ENCODE peak calls at places on chromosomes 6 and 20, in five cellular contexts. C is brain microvascular endothelial cell, Q is progenitor cell of endocrine pancreas, T is dorsolateral prefrontal cortex, F is A549. O is an unnamed sample.
A peak's percentile ranks its signal among the peaks of the same experiment; 100 is the strongest.

GRCh38 chr6:68122032-68122431 is 513.0 kb upstream of the ADGRB3 start:
- DNase-seq in F (no peak), C (no peak), Q (no peak), T (no peak), O (no peak)

GRCh38 chr6:151275121-151275520 is 35.4 kb downstream of the AKAP12 start:
- DNase-seq in T (no peak), F (no peak), Q (no peak), C (no peak), O (no peak)

GRCh38 chr6:75747985-75748742 is 875 bp upstream of the MYO6 start:
- DNase-seq in F (peak; percentile 18), Q (no peak), C (no peak), T (no peak), O (no peak)

GRCh38 chr20:4369119-4369797 is 352.5 kb upstream of the PRND start:
- DNase-seq in T (no peak), Q (no peak), C (no peak), F (no peak), O (no peak)

GRCh38 chr20:25038591-25039015 is 19.3 kb downstream of the ACSS1 start:
- DNase-seq in Q (no peak), C (no peak), F (no peak), T (no peak), O (no peak)

GRCh38 chr20:3161316-3162079 is 1.8 kb upstream of the FASTKD5 start:
- DNase-seq in C (no peak), Q (no peak), T (no peak), F (no peak), O (no peak)

GRCh38 chr20:5065489-5066383 is 54.0 kb downstream of the PCNA start:
- DNase-seq in Q (no peak), T (peak; percentile 61), C (peak; percentile 91), F (peak; percentile 92), O (no peak)

GRCh38 chr6:37538107-37538506 is 38.4 kb upstream of the CCDC167 start:
- DNase-seq in T (no peak), Q (no peak), F (peak; percentile 60), C (no peak), O (no peak)

GRCh38 chr20:61359254-61359653 is 107.2 kb downstream of the CDH4 start:
- DNase-seq in F (no peak), C (no peak), T (no peak), Q (no peak), O (no peak)

GRCh38 chr6:41818271-41819054 is 31.0 kb downstream of the TOMM6 start:
- DNase-seq in Q (no peak), F (no peak), C (no peak), T (no peak), O (no peak)

GRCh38 chr6:99151634-99152344 is 197.7 kb downstream of the FAXC start:
- DNase-seq in Q (peak; percentile 36), T (peak; percentile 14), C (peak; percentile 43), F (peak; percentile 6), O (no peak)

GRCh38 chr6:1423578-1423977 is 34.2 kb downstream of the FOXF2 start:
- DNase-seq in Q (no peak), F (no peak), C (no peak), T (no peak), O (no peak)

GRCh38 chr20:37267684-37268313 is 6.2 kb upstream of the GHRH start:
- DNase-seq in T (peak; percentile 27), Q (no peak), F (no peak), C (no peak), O (no peak)

GRCh38 chr20:21230220-21230619 is 72.9 kb upstream of the XRN2 start:
- DNase-seq in C (no peak), T (no peak), F (no peak), Q (no peak), O (no peak)

GRCh38 chr6:106670236-106670635 is 40.9 kb downstream of the QRSL1 start:
- DNase-seq in Q (no peak), F (no peak), T (no peak), C (no peak), O (no peak)

GRCh38 chr6:81326856-81327561 is 425.5 kb downstream of the TENT5A start:
- DNase-seq in Q (no peak), T (no peak), C (no peak), F (no peak), O (no peak)

GRCh38 chr20:50313223-50313820 is 122.7 kb downstream of the CEBPB start:
- DNase-seq in Q (no peak), C (peak; percentile 55), F (peak; percentile 88), T (no peak), O (no peak)

GRCh38 chr6:45566882-45567281 is 189.1 kb upstream of the SUPT3H start:
- DNase-seq in C (no peak), F (no peak), T (no peak), Q (peak; percentile 15), O (no peak)

GRCh38 chr20:62069741-62070216 is 4.1 kb upstream of the TAF4 start:
- DNase-seq in C (peak; percentile 31), T (peak; percentile 21), F (no peak), Q (no peak), O (no peak)

GRCh38 chr20:1646975-1647431 is 10.6 kb downstream of the SIRPG start:
- DNase-seq in C (no peak), T (no peak), F (no peak), Q (no peak), O (no peak)

GRCh38 chr6:158869010-158869603 is 49.9 kb upstream of the EZR start:
- DNase-seq in F (peak; percentile 47), T (peak; percentile 12), C (peak; percentile 9), Q (no peak), O (no peak)

GRCh38 chr6:1873781-1874180 is 264.1 kb downstream of the FOXC1 start:
- DNase-seq in Q (no peak), T (peak; percentile 47), C (no peak), F (no peak), O (no peak)

GRCh38 chr20:16514145-16514544 is 59.1 kb downstream of the KIF16B start:
- DNase-seq in F (no peak), C (no peak), T (no peak), Q (no peak), O (no peak)

GRCh38 chr20:16520154-16520553 is 53.1 kb downstream of the KIF16B start:
- DNase-seq in T (no peak), C (no peak), Q (no peak), F (no peak), O (no peak)

GRCh38 chr20:16518784-16519084 is 54.5 kb downstream of the KIF16B start:
- DNase-seq in C (no peak), Q (no peak), T (no peak), F (no peak), O (no peak)

DNA sequence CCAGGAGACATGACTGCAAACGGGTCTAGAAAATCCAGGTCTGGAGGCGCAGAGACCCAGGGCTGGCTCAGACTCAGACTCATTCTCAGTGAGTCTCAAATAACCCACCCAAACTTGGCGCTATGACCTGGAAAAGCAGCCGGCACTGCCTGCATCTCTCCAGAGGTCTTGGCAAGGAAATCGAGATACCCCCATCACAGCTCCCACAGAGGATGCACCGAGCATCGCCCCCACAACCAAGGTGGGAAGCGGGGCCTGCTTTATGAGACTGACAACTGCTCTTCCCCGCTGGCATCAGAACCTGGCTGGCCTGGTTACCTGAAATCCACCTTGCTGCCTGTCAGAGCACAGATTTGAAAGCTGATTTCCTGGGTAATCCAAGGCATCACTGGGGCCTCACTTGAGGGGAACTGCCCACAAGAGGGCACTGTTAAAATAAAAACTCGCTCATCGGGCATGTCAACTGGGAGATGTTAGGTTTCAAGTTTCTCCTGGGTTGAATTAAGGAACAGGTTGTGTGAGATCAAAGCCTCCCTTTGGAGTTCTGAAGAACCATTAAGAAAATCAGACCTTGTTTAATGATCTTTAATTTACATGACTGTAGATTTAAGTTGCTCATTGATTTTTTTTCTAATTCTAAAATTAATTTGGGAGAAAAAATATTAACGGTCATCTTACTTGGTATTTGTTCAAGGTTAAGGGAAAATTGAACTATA is 55.0 kb downstream of the KIF16B start:
- DNase-seq in Q (no peak), T (peak; percentile 47), F (peak; percentile 89), C (peak; percentile 45), O (no peak)
- TF ChIP-seq CTCF in Q (peak; percentile 74), T (peak; percentile 38), F (peak; percentile 86), C (peak; percentile 78), O (peak; percentile 16)

GRCh38 chr6:148269386-148269785 is 73.3 kb upstream of the SASH1 start:
- DNase-seq in T (no peak), F (no peak), Q (no peak), C (no peak), O (no peak)

GRCh38 chr6:148272084-148272483 is 70.6 kb upstream of the SASH1 start:
- DNase-seq in F (no peak), C (peak; percentile 92), Q (no peak), T (no peak), O (no peak)

GRCh38 chr6:148273962-148274752 is 68.5 kb upstream of the SASH1 start:
- DNase-seq in Q (no peak), F (no peak), C (no peak), T (no peak), O (no peak)

GRCh38 chr6:148274809-148275208 is 67.8 kb upstream of the SASH1 start:
- DNase-seq in F (no peak), T (no peak), Q (no peak), C (no peak), O (no peak)

GRCh38 chr6:148272597-148272996 is 70.0 kb upstream of the SASH1 start:
- DNase-seq in C (no peak), T (no peak), F (no peak), Q (no peak), O (no peak)
- TF ChIP-seq CTCF in C (no peak), T (no peak), F (no peak), Q (no peak), O (no peak)

GRCh38 chr20:17655865-17656489 is 26.1 kb downstream of the RRBP1 start:
- DNase-seq in C (peak; percentile 25), F (no peak), T (no peak), Q (no peak), O (no peak)

GRCh38 chr20:17657079-17657825 is 24.8 kb downstream of the RRBP1 start:
- DNase-seq in F (no peak), T (no peak), C (no peak), Q (no peak), O (no peak)

GRCh38 chr20:17653835-17654648 is 28.0 kb downstream of the RRBP1 start:
- DNase-seq in F (no peak), Q (no peak), T (no peak), C (no peak), O (no peak)

GRCh38 chr20:17654649-17655285 is 27.3 kb downstream of the RRBP1 start:
- DNase-seq in F (no peak), T (peak; percentile 52), C (peak; percentile 45), Q (peak; percentile 39), O (no peak)

GRCh38 chr20:17655286-17655651 is 26.8 kb downstream of the RRBP1 start:
- DNase-seq in F (no peak), T (no peak), C (peak; percentile 35), Q (no peak), O (no peak)
- TF ChIP-seq CTCF in F (peak; percentile 15), T (no peak), C (no peak), Q (no peak), O (no peak)

DNA sequence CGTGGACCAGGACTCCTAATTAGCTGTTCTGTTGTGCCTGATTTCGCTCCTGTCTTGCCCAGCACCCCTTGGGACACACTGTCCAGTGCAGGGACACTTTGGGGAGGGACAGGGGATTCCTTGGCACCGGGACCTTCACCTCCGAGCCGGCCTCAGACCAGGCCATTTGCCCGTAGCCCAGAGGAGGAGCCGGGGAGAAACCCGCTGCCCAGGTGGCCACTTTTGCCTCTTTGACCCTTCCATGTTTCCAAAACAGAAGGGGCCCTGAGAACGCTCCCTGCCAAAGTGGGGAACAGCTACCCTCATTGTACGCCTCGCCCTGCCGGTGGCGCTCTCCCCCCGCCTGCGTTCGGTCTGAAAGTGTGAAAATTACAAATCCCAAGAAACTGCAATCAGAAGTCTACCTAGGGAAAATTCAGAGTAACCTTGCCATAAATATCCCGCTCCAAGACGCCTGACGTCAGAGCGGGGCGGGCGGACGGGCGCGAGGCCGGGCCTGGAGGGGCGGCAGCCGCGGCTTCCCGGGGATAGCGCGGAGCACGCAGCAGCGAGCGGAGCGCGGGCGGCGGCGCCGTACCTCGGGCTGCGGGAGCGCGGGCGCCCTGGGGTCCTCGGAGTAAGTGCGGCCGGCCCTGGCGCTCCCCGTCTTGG is at the start of gene DAAM2:
- DNase-seq in F (no peak), C (no peak), Q (peak; percentile 16), T (no peak), O (no peak)
- TF ChIP-seq CTCF in F (peak; percentile 6), C (peak; percentile 39), Q (peak; percentile 19), T (no peak), O (no peak)